ENCODE peak calls at places on chromosomes 5 and 9, in eight cellular contexts. H, I, V, G, T, D, S and U are unnamed samples.

GRCh38 chr5:109844695-109845094 is 155.0 kb downstream of the MAN2A1 start:
- DNase-seq in H (no peak), I (no peak), V (no peak), G (no peak), T (no peak), D (no peak), S (peak), U (no peak)

GRCh38 chr5:82470185-82470584 is 192.0 kb upstream of the RPS23 start:
- DNase-seq in H (no peak), I (no peak), V (no peak), G (no peak), T (no peak), D (no peak), S (peak), U (no peak)

GRCh38 chr5:54758038-54758437 is 227.4 kb downstream of the ESM1 start:
- DNase-seq in H (no peak), I (no peak), V (no peak), G (no peak), T (no peak), D (no peak), S (no peak), U (no peak)

GRCh38 chr9:748861-749497 is 92.5 kb upstream of the DMRT1 start:
- DNase-seq in H (no peak), I (no peak), V (no peak), G (no peak), T (no peak), D (no peak), S (no peak), U (no peak)

GRCh38 chr5:108997720-108998119 is 250.0 kb downstream of the FER start:
- DNase-seq in H (no peak), I (no peak), V (no peak), G (no peak), T (no peak), D (no peak), S (no peak), U (no peak)

GRCh38 chr9:38413283-38413682 is 11.0 kb downstream of the IGFBPL1 start:
- DNase-seq in H (no peak), I (no peak), V (no peak), G (no peak), T (no peak), D (no peak), S (no peak), U (no peak)

GRCh38 chr9:91583996-91584395 is 160.4 kb upstream of the NFIL3 start:
- DNase-seq in H (no peak), I (no peak), V (no peak), G (no peak), T (no peak), D (no peak), S (no peak), U (no peak)

GRCh38 chr5:115733607-115734006 is 82.9 kb downstream of the CDO1 start:
- DNase-seq in H (no peak), I (no peak), V (no peak), G (no peak), T (no peak), D (no peak), S (no peak), U (no peak)

GRCh38 chr5:79227484-79227995 is 8.4 kb upstream of the JMY start:
- DNase-seq in H (no peak), I (no peak), V (no peak), G (no peak), T (no peak), D (no peak), S (no peak), U (no peak)

GRCh38 chr5:165309446-165309845 is 1804.0 kb downstream of the MAT2B start:
- DNase-seq in H (no peak), I (no peak), V (no peak), G (no peak), T (no peak), D (no peak), S (no peak), U (no peak)

GRCh38 chr5:31731016-31731415 is 92.1 kb downstream of the PDZD2 start:
- DNase-seq in H (no peak), I (no peak), V (no peak), G (no peak), T (no peak), D (no peak), S (no peak), U (peak)

GRCh38 chr9:111572945-111573604 is 26.4 kb downstream of the PTGR1 start:
- DNase-seq in H (peak), I (no peak), V (no peak), G (no peak), T (no peak), D (no peak), S (no peak), U (no peak)

GRCh38 chr5:74919487-74919886 is 53.3 kb upstream of the FAM169A start:
- DNase-seq in H (peak), I (peak), V (peak), G (peak), T (peak), D (peak), S (peak), U (peak)

GRCh38 chr5:74550927-74551326 is 89.6 kb downstream of the ENC1 start:
- DNase-seq in H (no peak), I (no peak), V (no peak), G (no peak), T (no peak), D (no peak), S (no peak), U (no peak)

GRCh38 chr5:14035859-14036440 is 91.5 kb upstream of the DNAH5 start:
- DNase-seq in H (peak), I (no peak), V (peak), G (no peak), T (peak), D (peak), S (peak), U (peak)

GRCh38 chr5:140833993-140834392 is at the start of gene PCDHA7:
- DNase-seq in H (no peak), I (no peak), V (no peak), G (no peak), T (no peak), D (no peak), S (no peak), U (peak)

GRCh38 chr5:28548856-28549255 is 1510.5 kb upstream of the CDH9 start:
- DNase-seq in H (no peak), I (no peak), V (no peak), G (no peak), T (no peak), D (no peak), S (peak), U (no peak)

GRCh38 chr9:91423785-91424402 is at the start of gene NFIL3:
- DNase-seq in H (peak), I (peak), V (peak), G (peak), T (peak), D (no peak), S (peak), U (peak)

GRCh38 chr5:67957374-67957773 is 258.2 kb upstream of the PIK3R1 start:
- DNase-seq in H (no peak), I (no peak), V (peak), G (no peak), T (no peak), D (no peak), S (no peak), U (no peak)

GRCh38 chr5:10265245-10266109 is 15.4 kb downstream of the CCT5 start:
- DNase-seq in H (no peak), I (no peak), V (no peak), G (no peak), T (no peak), D (no peak), S (no peak), U (no peak)

GRCh38 chr9:690517-691111 is 150.9 kb upstream of the DMRT1 start:
- DNase-seq in H (no peak), I (no peak), V (no peak), G (no peak), T (no peak), D (no peak), S (no peak), U (no peak)

GRCh38 chr9:70610287-70610644 is 195.8 kb upstream of the KLF9 start:
- DNase-seq in H (no peak), I (no peak), V (no peak), G (no peak), T (no peak), D (no peak), S (no peak), U (no peak)

GRCh38 chr9:4985376-4986266 is 549 bp downstream of the JAK2 start:
- DNase-seq in H (peak), I (peak), V (peak), G (no peak), T (peak), D (peak), S (peak), U (peak)

GRCh38 chr5:171308453-171309275 is at the start of gene TLX3:
- DNase-seq in H (no peak), I (no peak), V (peak), G (peak), T (no peak), D (peak), S (no peak), U (peak)

GRCh38 chr5:157308826-157309465 is 43.0 kb downstream of the CYFIP2 start:
- DNase-seq in H (no peak), I (peak), V (no peak), G (no peak), T (no peak), D (no peak), S (peak), U (peak)

GRCh38 chr5:142040285-142040684 is 27.5 kb upstream of the GNPDA1 start:
- DNase-seq in H (no peak), I (no peak), V (no peak), G (no peak), T (no peak), D (no peak), S (no peak), U (no peak)

GRCh38 chr9:116365056-116365471 is 211.5 kb downstream of the PAPPA start:
- DNase-seq in H (peak), I (no peak), V (no peak), G (peak), T (no peak), D (no peak), S (peak), U (peak)

GRCh38 chr5:67301285-67301904 is 104.8 kb upstream of the CD180 start:
- DNase-seq in H (peak), I (no peak), V (no peak), G (no peak), T (no peak), D (no peak), S (peak), U (no peak)

GRCh38 chr5:13133951-13134350 is 810.5 kb downstream of the DNAH5 start:
- DNase-seq in H (no peak), I (no peak), V (no peak), G (no peak), T (no peak), D (no peak), S (no peak), U (peak)

GRCh38 chr9:125635888-125636287 is 71.1 kb downstream of the MAPKAP1 start:
- DNase-seq in H (no peak), I (no peak), V (no peak), G (no peak), T (no peak), D (no peak), S (no peak), U (no peak)

GRCh38 chr9:111909444-111909843 is 12.8 kb downstream of the UGCG start:
- DNase-seq in H (no peak), I (no peak), V (no peak), G (no peak), T (no peak), D (no peak), S (no peak), U (no peak)

GRCh38 chr5:102796014-102796413 is 40.9 kb downstream of the PAM start:
- DNase-seq in H (no peak), I (no peak), V (no peak), G (no peak), T (no peak), D (no peak), S (no peak), U (no peak)

GRCh38 chr9:113614843-113615648 is 151.5 kb downstream of the RGS3 start:
- DNase-seq in H (peak), I (no peak), V (no peak), G (no peak), T (no peak), D (no peak), S (no peak), U (no peak)

GRCh38 chr5:139740138-139740992 is 55.2 kb upstream of the PSD2 start:
- DNase-seq in H (no peak), I (no peak), V (no peak), G (no peak), T (no peak), D (no peak), S (no peak), U (no peak)

GRCh38 chr9:22210262-22210661 is 201.2 kb upstream of the CDKN2B start:
- DNase-seq in H (no peak), I (no peak), V (no peak), G (no peak), T (no peak), D (no peak), S (peak), U (no peak)

GRCh38 chr9:101448680-101449070 is 13.1 kb upstream of the ALDOB start:
- DNase-seq in H (no peak), I (no peak), V (no peak), G (no peak), T (no peak), D (no peak), S (no peak), U (no peak)

GRCh38 chr9:123834907-123835562 is 94.9 kb downstream of the DENND1A start:
- DNase-seq in H (no peak), I (peak), V (peak), G (no peak), T (peak), D (no peak), S (no peak), U (peak)

GRCh38 chr5:115952579-115952978 is 9.7 kb upstream of the LVRN start:
- DNase-seq in H (no peak), I (no peak), V (no peak), G (no peak), T (no peak), D (no peak), S (no peak), U (no peak)

GRCh38 chr9:108994695-108995094 is 18.6 kb downstream of the CTNNAL1 start:
- DNase-seq in H (no peak), I (peak), V (no peak), G (no peak), T (no peak), D (no peak), S (peak), U (no peak)

GRCh38 chr9:37165644-37166043 is 45.3 kb downstream of the ZCCHC7 start:
- DNase-seq in H (no peak), I (no peak), V (no peak), G (no peak), T (no peak), D (no peak), S (no peak), U (no peak)
- H2AFZ ChIP-seq in H (no peak), I (no peak), V (no peak), G (no peak), T (no peak), D (no peak), S (no peak), U (no peak)

GRCh38 chr5:159907689-159908088 is 8.6 kb upstream of the ADRA1B start:
- DNase-seq in H (no peak), I (no peak), V (no peak), G (no peak), T (no peak), D (no peak), S (no peak), U (no peak)

GRCh38 chr5:159910207-159910842 is 6.0 kb upstream of the ADRA1B start:
- DNase-seq in H (no peak), I (no peak), V (no peak), G (no peak), T (no peak), D (no peak), S (no peak), U (no peak)

GRCh38 chr5:159910843-159911229 is 5.4 kb upstream of the ADRA1B start:
- DNase-seq in H (no peak), I (no peak), V (no peak), G (no peak), T (no peak), D (no peak), S (no peak), U (no peak)

GRCh38 chr5:159908201-159908940 is 7.9 kb upstream of the ADRA1B start:
- DNase-seq in H (no peak), I (no peak), V (no peak), G (no peak), T (no peak), D (no peak), S (no peak), U (peak)

DNA sequence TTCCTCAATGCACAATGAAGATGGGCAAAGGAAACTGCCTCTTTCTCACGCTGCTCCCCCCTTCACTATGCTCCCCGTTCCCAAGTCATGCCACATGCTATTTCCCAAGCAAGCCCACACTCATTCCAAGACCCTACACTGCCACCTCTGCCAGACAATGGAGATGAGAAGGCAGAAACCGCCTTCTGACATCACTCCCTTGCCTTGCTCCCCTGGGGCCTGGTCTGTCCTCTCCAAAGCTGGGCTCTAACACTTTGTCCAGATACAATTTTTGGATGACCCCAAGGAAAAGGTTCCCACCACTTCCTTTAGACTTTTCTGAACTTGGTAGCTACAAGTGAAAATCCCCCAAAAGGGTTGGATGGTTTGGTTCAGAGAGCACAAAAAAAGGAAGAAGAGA is 7.2 kb upstream of the ADRA1B start:
- DNase-seq in H (no peak), I (no peak), V (no peak), G (no peak), T (no peak), D (no peak), S (no peak), U (no peak)
- TF ChIP-seq EZH2phosphoT487 in H (no peak), I (no peak), V (no peak), G (no peak), T (no peak), D (no peak), S (no peak), U (no peak)

DNA sequence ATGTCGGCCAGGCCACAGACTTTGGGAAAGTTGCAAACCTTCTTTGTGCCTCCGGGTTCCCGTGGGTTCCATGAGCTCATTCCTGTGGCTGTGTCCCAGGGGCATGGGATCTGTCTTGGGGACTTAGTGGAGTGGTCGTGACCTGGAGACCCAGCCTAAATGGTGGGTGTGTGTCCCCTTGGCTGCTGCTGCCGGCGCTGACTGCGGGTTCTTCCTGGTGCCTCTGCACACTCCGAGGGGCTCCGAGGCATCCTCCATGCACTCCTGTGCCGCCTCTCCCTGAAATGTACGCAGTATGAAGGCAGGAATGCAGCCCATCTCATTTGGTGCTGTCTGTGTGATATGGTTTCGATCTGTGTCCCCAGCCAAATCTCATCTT is 21.0 kb upstream of the SLC2A6 start:
- DNase-seq in H (no peak), I (no peak), V (no peak), G (no peak), T (no peak), D (no peak), S (no peak), U (no peak)
- TF ChIP-seq CTCF in H (no peak), I (no peak), V (no peak), G (no peak), T (no peak), D (no peak), S (no peak), U (no peak)

DNA sequence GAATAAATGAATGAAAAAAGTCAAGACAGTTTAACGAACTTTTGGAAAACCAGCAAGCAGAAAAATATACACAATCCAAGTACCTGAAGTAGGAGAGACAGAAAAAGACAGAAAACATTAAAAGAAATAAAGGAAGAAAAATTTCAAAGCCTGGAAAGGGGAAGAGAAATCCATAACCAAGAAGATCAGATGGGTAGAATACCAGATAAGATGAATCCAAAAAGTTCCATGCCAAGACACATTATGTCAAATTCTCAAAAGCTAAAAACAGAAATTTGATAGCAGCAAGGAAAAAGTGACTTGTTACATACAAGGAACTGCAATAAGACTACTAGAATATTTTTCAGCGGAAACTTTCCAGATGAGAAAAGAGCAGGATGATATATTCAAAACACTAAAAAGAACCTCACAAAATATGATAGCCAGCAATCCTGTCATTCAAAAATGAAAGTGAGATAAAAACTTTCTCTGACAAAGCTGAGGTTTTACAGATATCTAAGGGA is 7.6 kb upstream of the ZNF300 start:
- DNase-seq in H (no peak), I (no peak), V (no peak), G (no peak), T (no peak), D (no peak), S (no peak), U (no peak)
- H2AFZ ChIP-seq in H (no peak), I (no peak), V (no peak), G (no peak), T (no peak), D (no peak), S (no peak), U (no peak)

GRCh38 chr5:143779506-143779905 is 32.5 kb upstream of the HMHB1 start:
- DNase-seq in H (no peak), I (no peak), V (no peak), G (no peak), T (no peak), D (no peak), S (no peak), U (no peak)

GRCh38 chr5:143772621-143773020 is 39.3 kb upstream of the HMHB1 start:
- DNase-seq in H (no peak), I (no peak), V (no peak), G (no peak), T (no peak), D (no peak), S (no peak), U (no peak)

GRCh38 chr5:143781993-143782520 is 29.9 kb upstream of the HMHB1 start:
- DNase-seq in H (no peak), I (no peak), V (no peak), G (no peak), T (no peak), D (no peak), S (no peak), U (no peak)

GRCh38 chr5:143775258-143775657 is 36.7 kb upstream of the HMHB1 start:
- DNase-seq in H (no peak), I (no peak), V (no peak), G (no peak), T (no peak), D (no peak), S (peak), U (no peak)

DNA sequence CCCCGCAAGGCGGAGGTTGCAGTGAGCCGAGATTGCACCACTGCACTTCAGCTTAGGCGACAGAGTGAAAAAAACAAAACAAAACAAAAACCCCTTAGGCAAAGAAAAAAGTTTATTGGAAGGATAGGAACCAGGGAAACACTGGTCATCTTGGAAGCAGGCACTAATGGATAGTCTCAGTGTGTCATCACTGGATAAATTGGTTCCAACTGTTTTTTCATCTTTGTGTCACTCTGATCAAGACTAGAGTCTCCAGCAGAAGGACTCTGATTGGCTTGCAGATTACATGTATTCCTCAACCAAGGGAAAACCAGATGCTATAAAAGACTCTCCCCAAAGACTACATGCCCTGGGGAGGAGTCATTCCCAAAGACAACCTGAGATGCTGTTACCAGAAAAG is 35.0 kb upstream of the HMHB1 start:
- DNase-seq in H (no peak), I (no peak), V (no peak), G (no peak), T (no peak), D (no peak), S (no peak), U (no peak)
- TF ChIP-seq EZH2phosphoT487 in H (no peak), I (no peak), V (no peak), G (no peak), T (no peak), D (no peak), S (no peak), U (no peak)